ENCODE peak calls at places on chromosomes 13 and 19, in six cellular contexts. H is kidney tubule cell, X is fibroblast of lung, B is GM04504, J is esophagus muscularis mucosa, K is RPMI8226. Q is an unnamed sample.

GRCh38 chr13:35987572-35988513 is 143.3 kb downstream of the DCLK1 start:
- DNase-seq in H (no peak), X (no peak), B (no peak), J (no peak), K (no peak), Q (no peak)

GRCh38 chr13:34988330-34988791 is 46.3 kb downstream of the NBEA start:
- DNase-seq in H (no peak), X (no peak), B (no peak), J (no peak), K (no peak), Q (no peak)

GRCh38 chr19:35739275-35740107 is 2.8 kb downstream of the IGFLR1 start:
- DNase-seq in H (no peak), X (no peak), B (no peak), J (no peak), K (no peak), Q (no peak)

GRCh38 chr19:27974082-27974513 is 1238.9 kb downstream of the UQCRFS1 start:
- DNase-seq in H (peak), X (peak), B (no peak), J (no peak), K (peak), Q (peak)

GRCh38 chr19:45446295-45446694 is 21.5 kb upstream of the FOSB start:
- DNase-seq in H (peak), X (peak), B (no peak), J (no peak), K (peak), Q (no peak)

GRCh38 chr19:5038631-5039271 is 69.8 kb downstream of the KDM4B start:
- DNase-seq in H (peak), X (no peak), B (no peak), J (no peak), K (peak), Q (no peak)

GRCh38 chr19:39829702-39830275 is 4.2 kb downstream of the DYRK1B start:
- DNase-seq in H (no peak), X (no peak), B (no peak), J (no peak), K (no peak), Q (no peak)

GRCh38 chr13:35818577-35819165 is 312.5 kb downstream of the DCLK1 start:
- DNase-seq in H (peak), X (peak), B (no peak), J (no peak), K (peak), Q (no peak)

GRCh38 chr19:6811906-6812305 is 39.4 kb downstream of the VAV1 start:
- DNase-seq in H (peak), X (peak), B (peak), J (no peak), K (peak), Q (no peak)

GRCh38 chr19:18468517-18468916 is 30.6 kb upstream of the ISYNA1 start:
- DNase-seq in H (peak), X (no peak), B (no peak), J (no peak), K (no peak), Q (no peak)

GRCh38 chr19:35596366-35596999 is 10.5 kb downstream of the PMIS2 start:
- DNase-seq in H (peak), X (no peak), B (no peak), J (no peak), K (peak), Q (no peak)

GRCh38 chr19:12665281-12665573 is 1.3 kb downstream of the MAN2B1 start:
- DNase-seq in H (no peak), X (no peak), B (no peak), J (no peak), K (no peak), Q (peak)

GRCh38 chr13:108561152-108561551 is 68.3 kb upstream of the MYO16 start:
- DNase-seq in H (no peak), X (no peak), B (no peak), J (no peak), K (no peak), Q (no peak)

GRCh38 chr19:8361921-8362793 is 1.8 kb upstream of the ANGPTL4 start:
- DNase-seq in H (peak), X (peak), B (peak), J (peak), K (peak), Q (no peak)

GRCh38 chr13:46012404-46012803 is 40.1 kb downstream of the ZC3H13 start:
- DNase-seq in H (peak), X (no peak), B (no peak), J (no peak), K (no peak), Q (no peak)

GRCh38 chr19:19209372-19209771 is 2.4 kb upstream of the NCAN start:
- DNase-seq in H (no peak), X (no peak), B (no peak), J (no peak), K (peak), Q (no peak)

GRCh38 chr13:94369862-94370491 is 109.5 kb downstream of the DCT start:
- DNase-seq in H (no peak), X (peak), B (no peak), J (peak), K (no peak), Q (no peak)